ENCODE peak calls at places on chromosomes 13 and 19, in seven cellular contexts. One of them, this sample, is unnamed.

GRCh38 chr19:1875646-1876493 is 9.4 kb downstream of the ABHD17A start:
- DNase-seq in AG04450: peak
- DNase-seq in right lobe of liver: peak
- DNase-seq in breast epithelium: peak
- DNase-seq in upper lobe of left lung: peak
- DNase-seq in tibial nerve: peak
- DNase-seq in K562: peak
- DNase-seq in this sample: peak

GRCh38 chr13:37409756-37410155 is 188.8 kb downstream of the POSTN start:
- DNase-seq in AG04450: no peak
- DNase-seq in right lobe of liver: no peak
- DNase-seq in breast epithelium: no peak
- DNase-seq in upper lobe of left lung: no peak
- DNase-seq in tibial nerve: no peak
- DNase-seq in K562: no peak
- DNase-seq in this sample: no peak

GRCh38 chr13:90947976-90948375 is 399.5 kb upstream of the MIR17HG start:
- DNase-seq in AG04450: no peak
- DNase-seq in right lobe of liver: no peak
- DNase-seq in breast epithelium: no peak
- DNase-seq in upper lobe of left lung: no peak
- DNase-seq in tibial nerve: no peak
- DNase-seq in K562: no peak
- DNase-seq in this sample: no peak

GRCh38 chr13:109146912-109147624 is 517.7 kb downstream of the MYO16 start:
- DNase-seq in AG04450: peak
- DNase-seq in right lobe of liver: no peak
- DNase-seq in breast epithelium: no peak
- DNase-seq in upper lobe of left lung: no peak
- DNase-seq in tibial nerve: no peak
- DNase-seq in K562: no peak
- DNase-seq in this sample: no peak

GRCh38 chr19:33158365-33158764 is 26.5 kb downstream of the WDR88 start:
- DNase-seq in AG04450: no peak
- DNase-seq in right lobe of liver: no peak
- DNase-seq in breast epithelium: no peak
- DNase-seq in upper lobe of left lung: no peak
- DNase-seq in tibial nerve: no peak
- DNase-seq in K562: no peak
- DNase-seq in this sample: no peak

GRCh38 chr13:111948811-111949210 is 118.1 kb upstream of the SOX1 start:
- DNase-seq in AG04450: no peak
- DNase-seq in right lobe of liver: no peak
- DNase-seq in breast epithelium: no peak
- DNase-seq in upper lobe of left lung: no peak
- DNase-seq in tibial nerve: no peak
- DNase-seq in K562: no peak
- DNase-seq in this sample: no peak

GRCh38 chr19:56191711-56192110 is 5.9 kb downstream of the ZSCAN5B start:
- DNase-seq in AG04450: no peak
- DNase-seq in right lobe of liver: no peak
- DNase-seq in breast epithelium: no peak
- DNase-seq in upper lobe of left lung: no peak
- DNase-seq in tibial nerve: no peak
- DNase-seq in K562: no peak
- DNase-seq in this sample: no peak

GRCh38 chr19:39297931-39298634 is 1.9 kb downstream of the IFNL1 start:
- DNase-seq in AG04450: no peak
- DNase-seq in right lobe of liver: no peak
- DNase-seq in breast epithelium: no peak
- DNase-seq in upper lobe of left lung: peak
- DNase-seq in tibial nerve: no peak
- DNase-seq in K562: no peak
- DNase-seq in this sample: no peak

GRCh38 chr13:100131863-100132574 is 43.1 kb downstream of the PCCA start:
- DNase-seq in AG04450: peak
- DNase-seq in right lobe of liver: no peak
- DNase-seq in breast epithelium: no peak
- DNase-seq in upper lobe of left lung: no peak
- DNase-seq in tibial nerve: no peak
- DNase-seq in K562: peak
- DNase-seq in this sample: no peak

GRCh38 chr13:36339600-36340155 is 6.5 kb downstream of the SPART start:
- DNase-seq in AG04450: no peak
- DNase-seq in right lobe of liver: no peak
- DNase-seq in breast epithelium: no peak
- DNase-seq in upper lobe of left lung: no peak
- DNase-seq in tibial nerve: no peak
- DNase-seq in K562: no peak
- DNase-seq in this sample: no peak

GRCh38 chr19:51398096-51398704 is 7.8 kb upstream of the C19orf84 start:
- DNase-seq in AG04450: no peak
- DNase-seq in right lobe of liver: no peak
- DNase-seq in breast epithelium: no peak
- DNase-seq in upper lobe of left lung: no peak
- DNase-seq in tibial nerve: no peak
- DNase-seq in K562: peak
- DNase-seq in this sample: no peak

GRCh38 chr13:38872693-38873092 is 117.9 kb downstream of the STOML3 start:
- DNase-seq in AG04450: no peak
- DNase-seq in right lobe of liver: peak
- DNase-seq in breast epithelium: no peak
- DNase-seq in upper lobe of left lung: no peak
- DNase-seq in tibial nerve: peak
- DNase-seq in K562: peak
- DNase-seq in this sample: peak

GRCh38 chr13:50198508-50198907 is 183.3 kb downstream of the KCNRG start:
- DNase-seq in AG04450: no peak
- DNase-seq in right lobe of liver: no peak
- DNase-seq in breast epithelium: no peak
- DNase-seq in upper lobe of left lung: no peak
- DNase-seq in tibial nerve: peak
- DNase-seq in K562: no peak
- DNase-seq in this sample: no peak

GRCh38 chr19:29766100-29766499 is 45.7 kb upstream of the CCNE1 start:
- DNase-seq in AG04450: no peak
- DNase-seq in right lobe of liver: no peak
- DNase-seq in breast epithelium: no peak
- DNase-seq in upper lobe of left lung: no peak
- DNase-seq in tibial nerve: no peak
- DNase-seq in K562: no peak
- DNase-seq in this sample: no peak

GRCh38 chr19:10230155-10230903 is 802 bp downstream of the S1PR2 start:
- DNase-seq in AG04450: no peak
- DNase-seq in right lobe of liver: peak
- DNase-seq in breast epithelium: no peak
- DNase-seq in upper lobe of left lung: peak
- DNase-seq in tibial nerve: peak
- DNase-seq in K562: no peak
- DNase-seq in this sample: peak

GRCh38 chr19:54100560-54100959 is at the start of gene OSCAR:
- DNase-seq in AG04450: no peak
- DNase-seq in right lobe of liver: no peak
- DNase-seq in breast epithelium: no peak
- DNase-seq in upper lobe of left lung: no peak
- DNase-seq in tibial nerve: no peak
- DNase-seq in K562: no peak
- DNase-seq in this sample: no peak

GRCh38 chr13:94345374-94346195 is 133.9 kb downstream of the DCT start:
- DNase-seq in AG04450: no peak
- DNase-seq in right lobe of liver: no peak
- DNase-seq in breast epithelium: no peak
- DNase-seq in upper lobe of left lung: no peak
- DNase-seq in tibial nerve: no peak
- DNase-seq in K562: no peak
- DNase-seq in this sample: no peak

GRCh38 chr19:37931941-37932655 is 25.1 kb downstream of the SIPA1L3 start:
- DNase-seq in AG04450: peak
- DNase-seq in right lobe of liver: peak
- DNase-seq in breast epithelium: peak
- DNase-seq in upper lobe of left lung: peak
- DNase-seq in tibial nerve: no peak
- DNase-seq in K562: no peak
- DNase-seq in this sample: peak

GRCh38 chr13:51935326-51936171 is 73.8 kb downstream of the CCDC70 start:
- DNase-seq in AG04450: no peak
- DNase-seq in right lobe of liver: no peak
- DNase-seq in breast epithelium: no peak
- DNase-seq in upper lobe of left lung: no peak
- DNase-seq in tibial nerve: no peak
- DNase-seq in K562: peak
- DNase-seq in this sample: no peak
- TF ChIP-seq CTCF in AG04450: peak
- TF ChIP-seq CTCF in right lobe of liver: peak
- TF ChIP-seq CTCF in breast epithelium: peak
- TF ChIP-seq CTCF in upper lobe of left lung: no peak
- TF ChIP-seq CTCF in tibial nerve: peak
- TF ChIP-seq CTCF in K562: peak
- TF ChIP-seq CTCF in this sample: peak

GRCh38 chr13:41848435-41849255 is 112.3 kb downstream of the VWA8 start:
- DNase-seq in AG04450: no peak
- DNase-seq in right lobe of liver: no peak
- DNase-seq in breast epithelium: no peak
- DNase-seq in upper lobe of left lung: no peak
- DNase-seq in tibial nerve: no peak
- DNase-seq in K562: no peak
- DNase-seq in this sample: no peak
- TF ChIP-seq CTCF in AG04450: no peak
- TF ChIP-seq CTCF in right lobe of liver: peak
- TF ChIP-seq CTCF in breast epithelium: no peak
- TF ChIP-seq CTCF in upper lobe of left lung: no peak
- TF ChIP-seq CTCF in tibial nerve: peak
- TF ChIP-seq CTCF in K562: no peak
- TF ChIP-seq CTCF in this sample: no peak

DNA sequence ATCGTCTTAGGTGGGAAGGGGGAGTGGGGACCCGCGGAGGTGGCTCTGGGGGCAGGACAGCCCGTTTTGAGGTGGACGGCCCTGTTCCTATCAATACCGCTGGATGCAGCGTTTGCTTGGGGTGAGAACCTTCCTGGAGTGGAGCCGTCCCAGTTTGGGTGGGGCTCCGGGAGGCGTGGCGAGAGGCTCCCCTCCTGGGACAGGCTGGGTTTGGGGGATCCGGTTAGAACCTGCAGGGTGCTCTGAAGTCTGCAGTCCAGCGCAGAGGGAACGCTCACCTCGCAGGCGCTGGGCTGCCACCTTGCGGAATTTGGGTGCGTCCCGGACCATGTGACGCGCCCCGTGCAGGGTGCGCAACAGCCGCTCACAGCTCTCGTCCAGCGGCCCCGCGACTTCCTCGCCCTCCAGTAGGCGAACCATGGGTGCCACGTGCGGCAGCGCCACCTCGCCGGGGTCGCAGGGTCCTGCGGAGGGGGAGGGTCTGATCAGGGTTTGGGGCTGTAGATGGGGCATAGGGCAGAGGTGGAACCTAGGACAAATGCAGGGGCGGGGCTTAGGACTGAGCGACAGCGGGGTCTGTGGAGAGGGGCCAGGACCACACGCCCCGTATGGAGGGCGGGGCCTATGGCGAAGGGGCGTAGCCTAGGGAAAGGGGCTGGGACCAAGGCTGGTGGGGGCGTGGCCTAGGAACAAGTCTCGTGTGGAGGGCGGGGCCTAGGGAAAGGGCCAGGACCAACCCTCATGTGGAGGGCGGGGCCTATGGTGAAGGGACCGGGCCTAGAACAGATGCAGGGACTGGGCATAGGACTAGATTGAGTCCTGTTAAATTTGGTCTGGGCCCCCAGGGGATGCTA is 13.8 kb downstream of the SH2D3A start:
- DNase-seq in AG04450: no peak
- DNase-seq in right lobe of liver: peak
- DNase-seq in breast epithelium: no peak
- DNase-seq in upper lobe of left lung: peak
- DNase-seq in tibial nerve: peak
- DNase-seq in K562: peak
- DNase-seq in this sample: peak
- TF ChIP-seq CTCF in AG04450: no peak
- TF ChIP-seq CTCF in right lobe of liver: peak
- TF ChIP-seq CTCF in breast epithelium: no peak
- TF ChIP-seq CTCF in upper lobe of left lung: peak
- TF ChIP-seq CTCF in tibial nerve: peak
- TF ChIP-seq CTCF in K562: peak
- TF ChIP-seq CTCF in this sample: peak

DNA sequence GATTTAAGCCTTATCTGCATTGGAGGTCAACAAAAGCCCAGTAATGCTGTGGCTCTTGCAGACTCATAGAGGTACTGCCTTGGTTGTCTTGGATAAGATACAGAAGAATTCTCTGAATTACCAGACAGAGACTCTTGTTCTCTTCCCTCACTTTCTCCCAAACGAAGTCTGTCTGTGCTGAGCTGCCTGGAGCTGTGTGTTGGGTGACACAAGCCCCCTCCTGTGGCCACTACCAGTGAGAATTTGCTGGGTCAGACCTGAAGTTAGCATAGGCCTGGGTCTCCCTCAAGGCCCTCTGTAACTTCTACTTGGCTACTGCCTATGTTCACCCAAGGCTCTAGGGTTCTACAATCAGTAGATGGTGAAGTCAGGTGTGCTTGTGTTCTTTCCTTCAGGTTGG is 413.0 kb downstream of the PCDH20 start:
- DNase-seq in AG04450: no peak
- DNase-seq in right lobe of liver: no peak
- DNase-seq in breast epithelium: no peak
- DNase-seq in upper lobe of left lung: no peak
- DNase-seq in tibial nerve: no peak
- DNase-seq in K562: no peak
- DNase-seq in this sample: no peak
- TF ChIP-seq CTCF in AG04450: no peak
- TF ChIP-seq CTCF in right lobe of liver: no peak
- TF ChIP-seq CTCF in breast epithelium: no peak
- TF ChIP-seq CTCF in upper lobe of left lung: no peak
- TF ChIP-seq CTCF in tibial nerve: no peak
- TF ChIP-seq CTCF in K562: no peak
- TF ChIP-seq CTCF in this sample: no peak

GRCh38 chr13:78971355-78971754 is 312.4 kb upstream of the OBI1 start:
- DNase-seq in AG04450: no peak
- DNase-seq in right lobe of liver: no peak
- DNase-seq in breast epithelium: no peak
- DNase-seq in upper lobe of left lung: no peak
- DNase-seq in tibial nerve: no peak
- DNase-seq in K562: no peak
- DNase-seq in this sample: no peak
- TF ChIP-seq CTCF in AG04450: no peak
- TF ChIP-seq CTCF in right lobe of liver: no peak
- TF ChIP-seq CTCF in breast epithelium: no peak
- TF ChIP-seq CTCF in upper lobe of left lung: no peak
- TF ChIP-seq CTCF in tibial nerve: no peak
- TF ChIP-seq CTCF in K562: no peak
- TF ChIP-seq CTCF in this sample: no peak

This sample was measured in neural crest cell.